ENCODE peak calls at places on chromosomes 1 and 21, in five cellular contexts. A is stomach, T is choroid plexus epithelial cell, K is ovary, J is SJSA1. R is an unnamed sample.

GRCh38 chr1:162688931-162689330 is 56.7 kb downstream of the DDR2 start:
- DNase-seq in T (no peak), K (no peak), J (no peak), A (no peak), R (no peak)

GRCh38 chr1:109783436-109783835 is 19.7 kb upstream of the EPS8L3 start:
- DNase-seq in J (peak; percentile 87), T (peak; percentile 58), A (peak; percentile 67), K (peak; percentile 35), R (no peak)

GRCh38 chr1:26344147-26344920 is 9.6 kb downstream of the CRYBG2 start:
- DNase-seq in J (no peak), A (no peak), K (no peak), T (no peak), R (no peak)

GRCh38 chr1:159922499-159923202 is 2.7 kb downstream of the TAGLN2 start:
- DNase-seq in A (peak; percentile 51), J (no peak), T (peak; percentile 41), K (peak; percentile 79), R (peak; percentile 79)

GRCh38 chr1:109481646-109482045 is 2.1 kb upstream of the ATXN7L2 start:
- DNase-seq in K (no peak), J (no peak), A (no peak), T (no peak), R (no peak)

GRCh38 chr21:29655577-29655976 is 284.2 kb downstream of the GRIK1 start:
- DNase-seq in J (no peak), T (no peak), A (no peak), K (no peak), R (no peak)

GRCh38 chr1:208183977-208184901 is 59.9 kb downstream of the PLXNA2 start:
- DNase-seq in A (peak; percentile 36), J (peak; percentile 85), T (peak; percentile 62), K (no peak), R (peak; percentile 63)

GRCh38 chr1:43554444-43554992 is 23.8 kb downstream of the PTPRF start:
- DNase-seq in J (no peak), A (no peak), T (peak; percentile 81), K (no peak), R (no peak)

GRCh38 chr1:174266476-174266875 is 107.2 kb downstream of the RABGAP1L start:
- DNase-seq in T (peak; percentile 4), K (no peak), J (no peak), A (no peak), R (no peak)

GRCh38 chr1:27144349-27144748 is 10.6 kb downstream of the SLC9A1 start:
- DNase-seq in T (no peak), J (no peak), A (peak; percentile 79), K (no peak), R (no peak)

GRCh38 chr1:66576645-66577044 is 42.7 kb downstream of the SGIP1 start:
- DNase-seq in T (peak; percentile 65), A (no peak), J (no peak), K (no peak), R (no peak)

GRCh38 chr1:64136749-64137568 is 66.5 kb upstream of the UBE2U start:
- DNase-seq in J (peak; percentile 76), K (peak; percentile 83), A (peak; percentile 85), T (peak; percentile 96), R (peak; percentile 80)

GRCh38 chr21:41837756-41838297 is 41.3 kb downstream of the PRDM15 start:
- DNase-seq in J (no peak), K (no peak), A (no peak), T (no peak), R (no peak)

GRCh38 chr1:76865696-76866291 is 1.5 kb upstream of the ST6GALNAC5 start:
- DNase-seq in T (no peak), A (no peak), J (no peak), K (no peak), R (no peak)

GRCh38 chr1:101929343-101929742 is 67.4 kb downstream of the OLFM3 start:
- DNase-seq in T (no peak), A (no peak), J (no peak), K (no peak), R (no peak)

GRCh38 chr21:43318841-43319781 is 107.8 kb downstream of the SIK1 start:
- DNase-seq in J (no peak), T (peak; percentile 26), K (no peak), A (no peak), R (no peak)

GRCh38 chr1:66951513-66951912 is 26.7 kb downstream of the MIER1 start:
- DNase-seq in K (no peak), A (no peak), T (peak; percentile 79), J (peak; percentile 58), R (no peak)

GRCh38 chr1:1748686-1749321 is 24.6 kb upstream of the CDK11A start:
- DNase-seq in J (no peak), K (peak; percentile 40), A (no peak), T (peak; percentile 8), R (no peak)

GRCh38 chr1:175195281-175195680 is 2.7 kb upstream of the KIAA0040 start:
- DNase-seq in J (no peak), A (no peak), T (no peak), K (no peak), R (no peak)

GRCh38 chr1:202800742-202801141 is 7.5 kb downstream of the KDM5B start:
- DNase-seq in T (no peak), J (no peak), K (no peak), A (no peak), R (no peak)

GRCh38 chr1:92536593-92537332 is 50.0 kb upstream of the GFI1 start:
- DNase-seq in K (no peak), T (peak; percentile 73), A (no peak), J (no peak), R (no peak)

GRCh38 chr1:245842106-245842505 is 665.0 kb downstream of the SMYD3 start:
- DNase-seq in K (no peak), J (no peak), T (no peak), A (no peak), R (no peak)

GRCh38 chr1:246271516-246271915 is 235.6 kb downstream of the SMYD3 start:
- DNase-seq in K (no peak), A (no peak), T (peak; percentile 63), J (no peak), R (no peak)

GRCh38 chr1:231202125-231202633 is 38.8 kb upstream of the GNPAT start:
- DNase-seq in T (no peak), A (no peak), K (no peak), J (no peak), R (no peak)

GRCh38 chr1:96520542-96520941 is 201.0 kb upstream of the PTBP2 start:
- DNase-seq in T (peak; percentile 20), J (no peak), K (no peak), A (no peak), R (no peak)

GRCh38 chr21:45018131-45019075 is 56.0 kb upstream of the ADARB1 start:
- DNase-seq in K (peak; percentile 42), A (no peak), J (no peak), T (no peak), R (no peak)

GRCh38 chr1:30407030-30407861 is 316.1 kb downstream of the MATN1 start:
- DNase-seq in T (no peak), A (peak; percentile 17), K (no peak), J (peak; percentile 36), R (no peak)

GRCh38 chr1:246795094-246795671 is 71.0 kb downstream of the SCCPDH start:
- DNase-seq in K (no peak), T (no peak), A (no peak), J (no peak), R (no peak)

GRCh38 chr1:225770586-225771248 is 6.9 kb upstream of the SRP9 start:
- DNase-seq in A (no peak), T (no peak), K (peak; percentile 71), J (peak; percentile 33), R (no peak)

GRCh38 chr1:94230920-94231319 is 6.5 kb downstream of the ARHGAP29 start:
- DNase-seq in T (peak; percentile 52), A (no peak), J (no peak), K (no peak), R (no peak)

GRCh38 chr1:94228640-94229375 is 8.6 kb downstream of the ARHGAP29 start:
- DNase-seq in A (no peak), K (no peak), T (peak; percentile 57), J (no peak), R (no peak)

GRCh38 chr1:94227624-94228023 is 9.8 kb downstream of the ARHGAP29 start:
- DNase-seq in T (no peak), A (no peak), J (no peak), K (no peak), R (no peak)

DNA sequence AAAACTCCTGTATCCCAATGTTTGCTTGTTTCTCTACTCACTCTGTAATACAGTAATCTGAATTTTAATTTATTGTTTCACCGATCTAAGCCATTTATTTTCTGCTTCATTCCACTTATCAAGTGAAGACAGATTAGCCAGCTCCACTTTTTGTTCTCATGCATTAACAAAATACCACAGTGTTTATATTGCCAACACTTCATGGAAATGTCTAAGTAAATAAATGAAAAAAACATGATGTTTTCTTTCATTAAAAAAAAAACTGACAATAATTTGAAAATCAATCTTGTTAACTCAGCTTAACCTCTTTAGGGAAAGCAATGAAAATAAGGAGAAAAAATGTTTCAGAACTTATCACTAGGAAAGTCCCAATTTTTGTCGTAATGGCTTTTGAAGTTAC is 11.5 kb downstream of the ARHGAP29 start:
- DNase-seq in A (no peak), K (no peak), T (no peak), J (no peak), R (no peak)
- H3K4me3 ChIP-seq in A (no peak overlapping the region), K (no peak overlapping the region), T (no peak overlapping the region), J (no peak overlapping the region), R (no peak overlapping the region)

DNA sequence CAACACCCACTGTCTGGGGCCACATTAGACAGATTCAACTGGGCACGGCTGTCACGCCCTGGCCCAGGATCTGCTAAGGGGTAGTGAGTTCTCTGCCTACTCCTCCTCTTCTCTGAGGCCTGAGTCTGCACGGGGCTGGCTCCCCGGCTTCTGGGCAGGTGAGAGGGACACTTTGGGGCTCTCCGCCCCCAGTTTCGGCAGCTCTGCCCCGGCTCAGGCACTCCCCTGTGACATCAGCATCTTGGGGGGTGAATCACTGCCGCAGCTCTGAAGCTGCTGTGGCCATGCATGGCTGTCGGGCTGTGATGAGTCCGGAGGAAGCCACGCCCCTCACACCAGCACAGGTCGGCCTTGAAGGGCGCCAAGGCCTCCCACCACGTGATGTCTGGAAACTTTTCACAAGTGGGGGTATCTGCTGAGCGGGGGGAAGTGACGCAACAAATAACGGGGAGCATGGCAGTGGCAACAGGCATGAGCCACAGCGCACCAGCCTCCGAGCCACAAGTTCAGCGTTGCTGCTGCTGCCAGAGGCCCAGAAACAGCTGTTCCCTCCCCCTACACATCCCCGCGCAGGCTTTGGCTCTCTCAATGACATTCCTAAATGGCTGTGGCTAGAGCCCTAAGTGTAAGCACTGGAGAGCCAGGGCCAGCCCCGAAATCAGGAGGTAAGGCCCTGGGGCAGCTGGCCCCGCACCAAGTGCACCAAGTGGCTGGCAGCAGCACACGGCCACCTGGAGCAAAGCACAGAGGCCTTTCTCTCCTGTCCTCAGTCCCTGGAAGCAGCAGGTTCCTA is 26.3 kb downstream of the ZBTB17 start:
- DNase-seq in K (peak; percentile 97), J (peak; percentile 96), T (peak; percentile 95), A (peak; percentile 77), R (peak; percentile 90)
- H3K4me3 ChIP-seq in K (peak overlapping the region; percentile 31), J (peak overlapping the region; percentile 8), T (peak overlapping the region; percentile 20), A (peak overlapping the region; percentile 20), R (no peak overlapping the region)

GRCh38 chr1:46242918-46243317 is 4.6 kb upstream of the RAD54L start:
- DNase-seq in A (no peak), J (no peak), T (no peak), K (no peak), R (no peak)
- H3K4me3 ChIP-seq in A (no peak overlapping the region), J (no peak overlapping the region), T (no peak overlapping the region), K (no peak overlapping the region), R (no peak overlapping the region)

DNA sequence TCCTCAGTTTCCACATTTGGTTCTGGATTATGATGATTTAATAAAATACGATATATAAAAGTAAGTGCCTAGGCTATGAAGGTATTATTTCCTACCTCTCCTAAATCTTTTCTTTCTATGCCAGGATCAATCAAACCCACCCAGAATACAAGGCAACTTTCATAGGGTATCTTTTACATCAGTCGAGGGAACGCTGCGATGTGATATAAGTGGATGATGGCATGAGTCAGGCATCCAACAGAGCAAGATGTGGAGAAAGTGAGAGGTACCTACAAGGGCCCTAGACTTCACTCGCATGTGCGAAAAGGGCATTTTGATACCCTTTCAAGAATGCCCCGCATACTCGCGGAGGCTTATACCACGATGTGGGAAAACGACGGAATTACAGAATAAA is 730 bp downstream of the TTLL7 start:
- DNase-seq in T (peak; percentile 44), J (no peak), K (no peak), A (no peak), R (peak; percentile 31)
- H3K4me3 ChIP-seq in T (peak overlapping the region; percentile 70), J (peak overlapping the region; percentile 92), K (peak overlapping the region; percentile 91), A (peak overlapping the region; percentile 90), R (peak overlapping the region; percentile 62)

R was measured in lung.